ENCODE peak calls at places on chromosomes 6 and 20, in four cellular contexts. M, J, V and X are unnamed samples.

GRCh38 chr20:5864873-5865582 is 85.3 kb downstream of the TRMT6 start:
- DNase-seq in M (no peak), J (no peak), V (no peak), X (peak; percentile 73)

GRCh38 chr20:5033566-5033965 is 32.3 kb upstream of the SLC23A2 start:
- DNase-seq in M (no peak), V (no peak), J (no peak), X (no peak)

GRCh38 chr6:15546591-15546990 is 116.2 kb downstream of the DTNBP1 start:
- DNase-seq in M (no peak), J (no peak), V (no peak), X (no peak)

GRCh38 chr20:40669692-40670091 is 19.3 kb downstream of the MAFB start:
- DNase-seq in J (no peak), M (no peak), V (peak; percentile 33), X (no peak)

GRCh38 chr6:119119989-119120388 is 41.5 kb upstream of the FAM184A start:
- DNase-seq in J (no peak), M (no peak), V (no peak), X (peak; percentile 88)

GRCh38 chr6:155493694-155494143 is 38.1 kb upstream of the NOX3 start:
- DNase-seq in V (no peak), M (peak; percentile 19), J (no peak), X (peak; percentile 99)

GRCh38 chr6:155528982-155529453 is 73.4 kb upstream of the NOX3 start:
- DNase-seq in M (no peak), J (no peak), V (no peak), X (peak; percentile 96)

GRCh38 chr6:120056085-120056484 is 706.5 kb upstream of the MAN1A1 start:
- DNase-seq in J (no peak), M (no peak), V (no peak), X (peak; percentile 8)

GRCh38 chr6:100633096-100633766 is 168.5 kb upstream of the SIM1 start:
- DNase-seq in J (no peak), V (no peak), M (no peak), X (peak; percentile 89)

GRCh38 chr6:112307707-112308106 is 39.4 kb upstream of the RFPL4B start:
- DNase-seq in M (no peak), J (no peak), V (no peak), X (no peak)

GRCh38 chr20:14401479-14402138 is 64.2 kb upstream of the FLRT3 start:
- DNase-seq in J (no peak), M (no peak), V (no peak), X (no peak)

GRCh38 chr20:62020935-62021701 is 44.6 kb downstream of the TAF4 start:
- DNase-seq in V (peak; percentile 76), J (peak; percentile 38), M (peak; percentile 18), X (peak; percentile 66)

GRCh38 chr20:54539521-54540046 is 64.2 kb downstream of the DOK5 start:
- DNase-seq in V (no peak), M (no peak), J (no peak), X (no peak)

GRCh38 chr20:22567944-22568871 is 16.2 kb downstream of the FOXA2 start:
- DNase-seq in V (no peak), M (no peak), J (no peak), X (no peak)

GRCh38 chr6:27668442-27669275 is 195.8 kb upstream of the ZNF184 start:
- DNase-seq in J (no peak), V (no peak), M (peak; percentile 23), X (peak; percentile 73)

GRCh38 chr20:14307956-14308355 is 29.5 kb downstream of the FLRT3 start:
- DNase-seq in V (no peak), J (no peak), M (peak; percentile 15), X (no peak)

GRCh38 chr20:58481541-58482021 is 33.6 kb downstream of the APCDD1L start:
- DNase-seq in V (peak; percentile 38), J (no peak), M (peak; percentile 59), X (peak; percentile 41)

GRCh38 chr6:111846511-111847409 is 26.5 kb downstream of the FYN start:
- DNase-seq in J (no peak), M (no peak), V (peak; percentile 57), X (no peak)

GRCh38 chr20:35232575-35232974 is 6.1 kb downstream of the MMP24 start:
- DNase-seq in V (no peak), M (no peak), J (no peak), X (peak; percentile 29)

GRCh38 chr6:8060346-8060745 is 3.8 kb downstream of the BLOC1S5 start:
- DNase-seq in M (no peak), J (no peak), V (no peak), X (no peak)

GRCh38 chr6:8057793-8058192 is 6.4 kb downstream of the BLOC1S5 start:
- DNase-seq in V (no peak), J (no peak), M (no peak), X (no peak)

GRCh38 chr6:8057263-8057662 is 6.9 kb downstream of the BLOC1S5 start:
- DNase-seq in J (no peak), M (no peak), V (no peak), X (no peak)

GRCh38 chr6:8061736-8062135 is 2.5 kb downstream of the BLOC1S5 start:
- DNase-seq in M (no peak), V (no peak), J (no peak), X (no peak)

DNA sequence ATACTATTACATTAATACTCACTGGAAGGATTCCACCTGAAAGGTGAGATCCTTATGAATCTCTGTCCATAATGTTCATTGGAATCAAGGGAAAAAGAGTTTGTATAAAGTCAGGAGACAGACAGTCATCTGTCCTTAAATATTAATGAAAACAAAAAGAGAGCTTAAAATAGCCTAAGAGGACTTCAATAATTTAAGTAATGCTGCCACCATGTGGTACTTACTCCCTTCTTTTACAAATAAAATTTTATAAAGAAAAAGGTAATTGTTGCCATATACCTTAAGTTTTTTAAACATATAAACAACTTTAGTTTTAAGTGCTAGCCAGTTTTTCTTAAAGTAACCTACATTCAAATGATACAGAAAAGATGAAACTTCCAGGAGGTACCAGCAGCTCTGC is 5.1 kb downstream of the BLOC1S5 start:
- DNase-seq in M (no peak), J (no peak), V (no peak), X (peak; percentile 67)
- TF ChIP-seq CTCF in M (no peak), J (no peak), V (peak; percentile 7), X (peak; percentile 32)

GRCh38 chr6:17984822-17985660 is 2.4 kb downstream of the KIF13A start:
- DNase-seq in M (no peak), J (no peak), V (no peak), X (peak; percentile 38)
- H3K4me3 ChIP-seq in M (no peak overlapping the region), J (no peak overlapping the region), V (peak overlapping the region; percentile 86), X (peak overlapping the region; percentile 37)

GRCh38 chr6:32855467-32856174 is 1.6 kb downstream of the PSMB9 start:
- DNase-seq in J (no peak), M (no peak), V (no peak), X (no peak)

GRCh38 chr6:32852844-32853540 is 512 bp downstream of the TAP1 start:
- DNase-seq in V (no peak), M (peak; percentile 63), J (peak; percentile 81), X (peak; percentile 21)

GRCh38 chr6:32852018-32852843 is 1.3 kb downstream of the TAP1 start:
- DNase-seq in M (peak; percentile 68), V (no peak), J (peak; percentile 73), X (no peak)

GRCh38 chr6:32854376-32855178 is 585 bp downstream of the PSMB9 start:
- DNase-seq in J (peak; percentile 57), M (peak; percentile 66), V (no peak), X (peak; percentile 37)

DNA sequence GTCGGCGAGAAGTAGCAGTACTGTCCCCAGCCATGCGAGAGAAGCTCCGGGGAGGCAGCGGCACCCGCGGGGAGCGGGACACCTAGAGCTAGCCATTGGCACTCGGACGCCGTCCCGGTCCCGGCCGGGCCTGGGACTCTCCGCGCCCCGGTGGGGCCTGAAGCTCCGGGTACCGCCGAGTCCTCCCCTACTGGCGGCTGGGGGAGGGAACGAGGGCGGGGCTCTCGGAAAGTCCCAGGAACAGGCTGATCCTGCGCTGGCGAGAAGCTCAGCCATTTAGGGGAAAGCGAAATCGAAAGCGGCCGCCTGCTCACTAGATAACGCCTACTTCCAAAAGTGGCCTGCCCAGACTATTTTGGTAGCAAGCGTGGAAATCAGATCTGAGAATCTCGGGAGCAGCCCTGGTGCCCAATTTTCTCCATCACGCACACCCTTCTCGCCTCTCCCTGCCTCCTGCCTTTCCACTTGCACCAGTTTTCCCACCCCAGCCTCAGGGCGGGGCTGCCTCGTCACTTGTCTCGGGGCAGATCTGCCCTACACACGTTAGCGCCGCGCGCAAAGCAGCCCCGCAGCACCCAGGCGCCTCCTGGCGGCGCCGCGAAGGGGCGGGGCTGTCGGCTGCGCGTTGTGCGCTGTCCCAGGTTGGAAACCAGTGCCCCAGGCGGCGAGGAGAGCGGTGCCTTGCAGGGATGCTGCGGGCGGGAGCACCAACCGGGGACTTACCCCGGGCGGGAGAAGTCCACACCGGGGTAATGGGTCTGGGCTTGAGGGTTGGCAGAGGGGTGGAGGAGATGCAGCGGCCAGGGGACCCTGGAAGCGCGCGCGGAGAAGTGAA is at the start of the genes PSMB9 and TAP1:
- DNase-seq in J (peak; percentile 98), V (peak; percentile 93), M (peak; percentile 97), X (peak; percentile 88)
- TF ChIP-seq CTCF in J (peak; percentile 87), V (peak; percentile 46), M (peak; percentile 97), X (peak; percentile 48)

GRCh38 chr6:21037453-21037852 is 503.2 kb downstream of the CDKAL1 start:
- DNase-seq in V (no peak), J (no peak), M (no peak), X (no peak)

GRCh38 chr6:21034345-21034744 is 500.1 kb downstream of the CDKAL1 start:
- DNase-seq in J (no peak), M (no peak), V (no peak), X (no peak)

GRCh38 chr6:21033095-21033494 is 498.8 kb downstream of the CDKAL1 start:
- DNase-seq in V (no peak), J (no peak), M (no peak), X (peak; percentile 49)

GRCh38 chr6:21031182-21031581 is 496.9 kb downstream of the CDKAL1 start:
- DNase-seq in V (no peak), J (no peak), M (no peak), X (no peak)

GRCh38 chr6:21033575-21034026 is 499.3 kb downstream of the CDKAL1 start:
- DNase-seq in M (no peak), V (no peak), J (no peak), X (peak; percentile 87)
- H3K4me3 ChIP-seq in M (no peak overlapping the region), V (no peak overlapping the region), J (no peak overlapping the region), X (no peak overlapping the region)

GRCh38 chr6:113488812-113489685 is 368.1 kb upstream of the MARCKS start:
- DNase-seq in M (no peak), J (no peak), V (no peak), X (no peak)
- TF ChIP-seq CTCF in M (no peak), J (no peak), V (no peak), X (peak; percentile 6)

DNA sequence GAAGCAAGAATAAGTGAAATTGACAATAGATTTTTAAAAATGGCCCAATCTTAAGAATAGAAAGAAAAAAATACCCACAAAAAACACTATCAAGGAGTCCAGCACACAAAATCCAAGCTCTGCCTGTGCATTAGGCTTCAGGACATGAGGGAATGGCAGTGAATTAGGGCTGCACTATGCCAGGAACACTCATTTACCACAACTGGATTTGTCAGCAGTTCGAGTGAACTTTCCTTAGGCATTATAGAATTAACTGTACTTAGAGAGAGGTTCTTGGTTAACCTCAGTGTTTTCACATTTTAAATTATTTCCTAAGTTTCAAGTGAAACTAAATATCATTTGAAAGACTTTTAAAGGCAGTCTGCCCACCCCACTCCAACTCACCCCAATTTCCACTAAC is 34.8 kb downstream of the SLC22A3 start:
- DNase-seq in J (no peak), V (no peak), M (no peak), X (no peak)
- H3K4me3 ChIP-seq in J (no peak overlapping the region), V (no peak overlapping the region), M (no peak overlapping the region), X (no peak overlapping the region)

GRCh38 chr6:4008324-4009047 is 70.5 kb downstream of the FAM217A start:
- DNase-seq in M (no peak), V (no peak), J (no peak), X (peak; percentile 87)
- TF ChIP-seq CTCF in M (peak; percentile 62), V (no peak), J (peak; percentile 15), X (peak; percentile 70)

GRCh38 chr6:150252714-150253444 is 110.0 kb downstream of the PPP1R14C start:
- DNase-seq in V (no peak), M (no peak), J (no peak), X (peak; percentile 54)
- H3K4me3 ChIP-seq in V (no peak overlapping the region), M (no peak overlapping the region), J (no peak overlapping the region), X (no peak overlapping the region)